ENCODE peak calls at places on chromosomes 6 and 20, in nine cellular contexts. One of them, this sample, is unnamed.

GRCh38 chr6:133774356-133774755 is 114.6 kb upstream of the TCF21 start:
- DNase-seq in naive thymus-derived CD8-positive, alpha-beta T cell: no peak
- DNase-seq in Right ventricle myocardium superior: no peak
- DNase-seq in stomach: no peak
- DNase-seq in caudate nucleus: no peak
- DNase-seq in SK-N-DZ: no peak
- DNase-seq in T-helper 2 cell: no peak
- DNase-seq in HFFc6: peak; percentile 67
- DNase-seq in neural crest cell: no peak
- DNase-seq in this sample: no peak

GRCh38 chr20:23157741-23158140 is 71.6 kb upstream of the CD93 start:
- DNase-seq in stomach: peak; percentile 23
- DNase-seq in Right ventricle myocardium superior: no peak
- DNase-seq in naive thymus-derived CD8-positive, alpha-beta T cell: no peak
- DNase-seq in T-helper 2 cell: no peak
- DNase-seq in SK-N-DZ: no peak
- DNase-seq in neural crest cell: no peak
- DNase-seq in HFFc6: no peak
- DNase-seq in caudate nucleus: no peak
- DNase-seq in this sample: no peak

GRCh38 chr6:100346203-100346602 is 118.5 kb downstream of the SIM1 start:
- DNase-seq in neural crest cell: no peak
- DNase-seq in naive thymus-derived CD8-positive, alpha-beta T cell: no peak
- DNase-seq in HFFc6: peak; percentile 22
- DNase-seq in SK-N-DZ: no peak
- DNase-seq in stomach: no peak
- DNase-seq in T-helper 2 cell: no peak
- DNase-seq in caudate nucleus: no peak
- DNase-seq in Right ventricle myocardium superior: no peak
- DNase-seq in this sample: no peak

GRCh38 chr20:21229163-21229562 is 74.0 kb upstream of the XRN2 start:
- DNase-seq in T-helper 2 cell: no peak
- DNase-seq in caudate nucleus: no peak
- DNase-seq in SK-N-DZ: no peak
- DNase-seq in HFFc6: peak; percentile 52
- DNase-seq in neural crest cell: no peak
- DNase-seq in stomach: no peak
- DNase-seq in naive thymus-derived CD8-positive, alpha-beta T cell: no peak
- DNase-seq in Right ventricle myocardium superior: no peak
- DNase-seq in this sample: no peak

GRCh38 chr20:5030348-5031205 is 29.3 kb upstream of the SLC23A2 start:
- DNase-seq in stomach: no peak
- DNase-seq in caudate nucleus: no peak
- DNase-seq in Right ventricle myocardium superior: no peak
- DNase-seq in naive thymus-derived CD8-positive, alpha-beta T cell: no peak
- DNase-seq in SK-N-DZ: no peak
- DNase-seq in neural crest cell: no peak
- DNase-seq in T-helper 2 cell: no peak
- DNase-seq in HFFc6: no peak
- DNase-seq in this sample: no peak

GRCh38 chr6:47144306-47144705 is 102.2 kb upstream of the ADGRF1 start:
- DNase-seq in T-helper 2 cell: no peak
- DNase-seq in caudate nucleus: no peak
- DNase-seq in stomach: no peak
- DNase-seq in HFFc6: no peak
- DNase-seq in neural crest cell: no peak
- DNase-seq in Right ventricle myocardium superior: no peak
- DNase-seq in naive thymus-derived CD8-positive, alpha-beta T cell: no peak
- DNase-seq in SK-N-DZ: no peak
- DNase-seq in this sample: no peak

GRCh38 chr6:164749126-164749758 is 560.2 kb downstream of the C6orf118 start:
- DNase-seq in HFFc6: no peak
- DNase-seq in naive thymus-derived CD8-positive, alpha-beta T cell: no peak
- DNase-seq in T-helper 2 cell: no peak
- DNase-seq in caudate nucleus: no peak
- DNase-seq in neural crest cell: no peak
- DNase-seq in SK-N-DZ: peak; percentile 59
- DNase-seq in Right ventricle myocardium superior: no peak
- DNase-seq in stomach: no peak
- DNase-seq in this sample: no peak

GRCh38 chr6:33075568-33076405 is at the start of gene HLA-DPB1:
- DNase-seq in Right ventricle myocardium superior: no peak
- DNase-seq in HFFc6: peak; percentile 62
- DNase-seq in caudate nucleus: no peak
- DNase-seq in stomach: no peak
- DNase-seq in naive thymus-derived CD8-positive, alpha-beta T cell: peak; percentile 74
- DNase-seq in neural crest cell: no peak
- DNase-seq in SK-N-DZ: no peak
- DNase-seq in T-helper 2 cell: peak; percentile 63
- DNase-seq in this sample: peak; percentile 32

GRCh38 chr6:36120539-36120938 is 9.8 kb upstream of the MAPK13 start:
- DNase-seq in caudate nucleus: no peak
- DNase-seq in naive thymus-derived CD8-positive, alpha-beta T cell: peak; percentile 68
- DNase-seq in neural crest cell: no peak
- DNase-seq in T-helper 2 cell: peak; percentile 72
- DNase-seq in HFFc6: no peak
- DNase-seq in Right ventricle myocardium superior: no peak
- DNase-seq in SK-N-DZ: no peak
- DNase-seq in stomach: peak; percentile 39
- DNase-seq in this sample: peak; percentile 81

GRCh38 chr20:38217791-38218565 is 42.6 kb downstream of the KIAA1755 start:
- DNase-seq in caudate nucleus: no peak
- DNase-seq in naive thymus-derived CD8-positive, alpha-beta T cell: no peak
- DNase-seq in T-helper 2 cell: no peak
- DNase-seq in HFFc6: peak; percentile 95
- DNase-seq in Right ventricle myocardium superior: no peak
- DNase-seq in neural crest cell: no peak
- DNase-seq in stomach: no peak
- DNase-seq in SK-N-DZ: peak; percentile 66
- DNase-seq in this sample: no peak

GRCh38 chr20:40489886-40490285 is 199.2 kb downstream of the MAFB start:
- DNase-seq in stomach: no peak
- DNase-seq in SK-N-DZ: no peak
- DNase-seq in HFFc6: no peak
- DNase-seq in caudate nucleus: no peak
- DNase-seq in naive thymus-derived CD8-positive, alpha-beta T cell: no peak
- DNase-seq in Right ventricle myocardium superior: no peak
- DNase-seq in T-helper 2 cell: no peak
- DNase-seq in neural crest cell: no peak
- DNase-seq in this sample: no peak

GRCh38 chr6:104973404-104973803 is 16.5 kb downstream of the LIN28B start:
- DNase-seq in neural crest cell: no peak
- DNase-seq in Right ventricle myocardium superior: no peak
- DNase-seq in T-helper 2 cell: no peak
- DNase-seq in stomach: no peak
- DNase-seq in SK-N-DZ: no peak
- DNase-seq in naive thymus-derived CD8-positive, alpha-beta T cell: no peak
- DNase-seq in HFFc6: no peak
- DNase-seq in caudate nucleus: no peak
- DNase-seq in this sample: no peak

This sample was measured in T-cell.